ENCODE peak calls at places on chromosomes 12 and 14, in six cellular contexts. F, W, Q, X, P and L are unnamed samples.
A peak's percentile ranks its signal among the peaks of the same experiment; 100 is the strongest.

GRCh38 chr12:12774791-12775190 is 10.7 kb upstream of the APOLD1 start:
- ATAC-seq in F (no peak), W (no peak), Q (no peak), X (no peak), P (no peak), L (no peak)

GRCh38 chr12:129870146-129870545 is 33.7 kb downstream of the TMEM132D start:
- ATAC-seq in F (no peak), W (no peak), Q (no peak), X (no peak), P (no peak), L (no peak)

GRCh38 chr12:116717466-116718457 is 20.1 kb downstream of the SPRING1 start:
- ATAC-seq in F (peak; percentile 98), W (peak; percentile 83), Q (no peak), X (no peak), P (no peak), L (peak; percentile 90)

GRCh38 chr14:75934998-75935628 is 46.7 kb downstream of the TGFB3 start:
- ATAC-seq in F (peak; percentile 95), W (peak; percentile 71), Q (no peak), X (no peak), P (peak; percentile 85), L (no peak)

GRCh38 chr12:52038447-52038846 is 12.8 kb upstream of the NR4A1 start:
- ATAC-seq in F (no peak), W (no peak), Q (no peak), X (no peak), P (no peak), L (no peak)

GRCh38 chr14:65301862-65302539 is 110.5 kb upstream of the FUT8 start:
- ATAC-seq in F (no peak), W (no peak), Q (no peak), X (peak; percentile 79), P (peak; percentile 91), L (no peak)

GRCh38 chr12:89970646-89971192 is 262.1 kb upstream of the ATP2B1 start:
- ATAC-seq in F (no peak), W (no peak), Q (no peak), X (no peak), P (no peak), L (no peak)

GRCh38 chr14:22432348-22432976 is 156.6 kb downstream of the DAD1 start:
- ATAC-seq in F (peak; percentile 82), W (peak; percentile 80), Q (peak; percentile 82), X (peak; percentile 83), P (no peak), L (peak; percentile 60)

GRCh38 chr14:93082576-93083001 is 33.1 kb downstream of the ITPK1 start:
- ATAC-seq in F (no peak), W (peak; percentile 30), Q (no peak), X (no peak), P (no peak), L (no peak)

GRCh38 chr14:26549571-26549970 is 48.3 kb downstream of the NOVA1 start:
- ATAC-seq in F (no peak), W (no peak), Q (no peak), X (no peak), P (no peak), L (no peak)

GRCh38 chr14:50594577-50595316 is 34.8 kb downstream of the ATL1 start:
- ATAC-seq in F (no peak), W (no peak), Q (no peak), X (no peak), P (no peak), L (no peak)

GRCh38 chr12:75964150-75964549 is 67.4 kb downstream of the PHLDA1 start:
- ATAC-seq in F (no peak), W (peak; percentile 43), Q (peak; percentile 70), X (peak; percentile 74), P (peak; percentile 78), L (no peak)

DNA sequence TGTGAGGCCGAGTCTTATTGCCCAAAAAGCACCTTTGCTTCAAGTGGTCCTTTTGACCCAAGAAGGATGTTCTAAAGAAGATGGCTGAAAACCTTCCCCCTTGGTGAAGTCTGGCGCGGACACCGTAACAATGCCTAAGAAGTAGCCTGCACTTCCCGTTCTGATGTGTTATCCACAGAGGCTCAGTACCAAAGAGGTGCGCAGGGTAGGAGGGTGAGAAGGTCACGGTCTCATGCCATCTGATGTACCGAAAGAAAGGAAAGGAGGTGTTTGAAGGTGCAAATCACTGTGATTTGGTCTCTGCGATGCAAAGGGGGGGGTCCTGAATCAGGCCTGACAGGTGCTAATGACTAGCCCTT is 9.9 kb downstream of the PEBP1 start:
- ATAC-seq in F (no peak), W (no peak), Q (no peak), X (peak; percentile 21), P (no peak), L (no peak)
- TF ChIP-seq POLR2A in F (no peak), W (no peak), Q (no peak), X (peak; percentile 40), P (no peak), L (no peak)

DNA sequence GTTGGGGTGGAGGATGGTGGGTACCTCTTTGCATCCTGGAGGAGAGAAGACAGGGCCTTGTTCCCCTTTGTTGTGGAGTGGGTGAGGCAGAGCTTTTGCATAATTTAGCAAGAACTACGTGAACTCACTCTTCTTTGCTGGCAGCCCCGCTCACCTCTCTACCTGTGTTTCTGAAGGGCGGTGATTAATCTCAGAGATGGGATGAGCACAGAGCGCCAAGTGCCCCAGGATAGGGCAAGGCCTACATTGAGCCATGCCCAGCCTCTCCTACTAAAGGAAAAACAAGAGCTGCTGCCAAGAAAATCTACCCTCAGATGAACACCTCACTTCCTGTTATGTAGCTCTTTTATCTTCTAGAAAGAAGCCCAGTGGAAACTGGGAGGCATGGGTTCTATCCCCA is 1120.0 kb downstream of the VRK1 start:
- ATAC-seq in F (no peak), W (no peak), Q (no peak), X (no peak), P (no peak), L (no peak)
- H3K9me3 ChIP-seq in F (no peaks in the 10 kb centered on the region), W (no peaks in the 10 kb centered on the region), Q (no peaks in the 10 kb centered on the region), X (no peaks in the 10 kb centered on the region), P (no peaks in the 10 kb centered on the region), L (no peaks in the 10 kb centered on the region)

GRCh38 chr12:9895215-9895971 is 14.1 kb downstream of the KLRF2 start:
- ATAC-seq in F (no peak), W (no peak), Q (no peak), X (no peak), P (peak; percentile 89), L (no peak)
- TF ChIP-seq POLR2A in F (no peak), W (no peak), Q (no peak), X (no peak), P (no peak), L (no peak)

DNA sequence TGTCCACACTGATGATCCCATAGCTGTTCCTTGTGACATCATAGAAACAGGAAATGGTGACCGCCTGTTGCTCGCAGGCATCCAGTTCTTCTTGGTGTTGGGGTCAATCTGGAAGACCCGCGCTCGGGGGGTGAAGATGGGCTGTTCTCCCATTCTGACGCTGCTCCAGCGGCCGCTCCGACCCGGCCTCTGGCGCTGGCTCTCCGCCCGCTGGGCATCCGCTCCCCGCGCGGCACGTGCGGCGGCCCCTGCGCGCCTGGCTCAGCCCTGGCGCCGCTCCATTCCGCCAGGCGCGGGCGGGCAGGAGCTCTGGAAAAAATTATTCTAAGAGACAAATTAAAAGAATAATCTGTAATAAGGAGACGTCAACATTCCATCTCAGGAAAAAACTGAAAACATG is 761.1 kb downstream of the TMEM121 start:
- ATAC-seq in F (no peak), W (no peak), Q (no peak), X (no peak), P (no peak), L (no peak)
- H3K9me3 ChIP-seq in F (no peaks in the 10 kb centered on the region), W (no peaks in the 10 kb centered on the region), Q (no peaks in the 10 kb centered on the region), X (no peaks in the 10 kb centered on the region), P (no peaks in the 10 kb centered on the region), L (peaks cover 12% of the 10 kb centered on the region)

GRCh38 chr14:79581912-79582576 is 629.3 kb downstream of the DIO2 start:
- ATAC-seq in F (no peak), W (no peak), Q (no peak), X (no peak), P (no peak), L (no peak)

GRCh38 chr14:79578470-79578869 is 632.8 kb downstream of the DIO2 start:
- ATAC-seq in F (no peak), W (no peak), Q (no peak), X (no peak), P (no peak), L (no peak)

GRCh38 chr14:79583738-79584405 is 627.4 kb downstream of the DIO2 start:
- ATAC-seq in F (no peak), W (no peak), Q (peak; percentile 40), X (no peak), P (no peak), L (no peak)

GRCh38 chr14:79580908-79581307 is 630.4 kb downstream of the DIO2 start:
- ATAC-seq in F (no peak), W (no peak), Q (no peak), X (no peak), P (no peak), L (no peak)

GRCh38 chr14:79580414-79580813 is 630.9 kb downstream of the DIO2 start:
- ATAC-seq in F (no peak), W (no peak), Q (no peak), X (no peak), P (no peak), L (no peak)
- TF ChIP-seq POLR2A in F (no peak), W (no peak), Q (no peak), X (no peak), P (no peak), L (no peak)

GRCh38 chr14:28163261-28163660 is 603.3 kb upstream of the FOXG1 start:
- ATAC-seq in F (no peak), W (no peak), Q (no peak), X (no peak), P (no peak), L (no peak)
- H3K9me3 ChIP-seq in F (no peaks in the 10 kb centered on the region), W (peaks cover 10% of the 10 kb centered on the region), Q (peaks cover 3% of the 10 kb centered on the region), X (no peaks in the 10 kb centered on the region), P (no peaks in the 10 kb centered on the region), L (no peaks in the 10 kb centered on the region)

GRCh38 chr12:64387201-64387816 is 3.2 kb downstream of the C12orf56 start:
- ATAC-seq in F (no peak), W (no peak), Q (no peak), X (no peak), P (no peak), L (no peak)
- TF ChIP-seq POLR2A in F (no peak), W (no peak), Q (no peak), X (no peak), P (no peak), L (no peak)

DNA sequence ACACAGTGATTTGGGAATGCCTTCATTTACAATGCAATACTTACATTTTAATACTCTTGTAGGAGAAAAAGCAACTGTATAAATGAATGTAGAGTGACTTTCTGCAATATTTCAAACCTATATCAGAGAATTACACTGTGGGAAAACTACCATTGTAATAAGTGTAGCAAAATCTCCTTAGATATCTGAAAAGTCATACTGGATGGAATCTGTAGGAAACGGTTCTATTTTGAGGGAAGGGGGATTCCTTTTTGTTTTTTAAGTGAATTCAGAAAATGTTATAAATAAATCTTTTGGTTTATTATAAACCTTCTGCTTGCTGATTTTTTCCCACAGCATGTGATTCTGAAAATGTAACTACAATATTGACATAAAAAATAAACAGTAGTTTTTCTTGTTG is 23.0 kb downstream of the ZNF891 start:
- ATAC-seq in F (no peak), W (no peak), Q (no peak), X (no peak), P (no peak), L (no peak)
- H3K9me3 ChIP-seq in F (peaks cover 37% of the 10 kb centered on the region), W (peaks cover 100% of the 10 kb centered on the region), Q (peaks cover 96% of the 10 kb centered on the region), X (peaks cover 44% of the 10 kb centered on the region), P (peaks cover 30% of the 10 kb centered on the region), L (peaks cover 30% of the 10 kb centered on the region)